ENCODE peak calls at places on chromosomes 11 and 22, in nine cellular contexts. Y, W, C, K, A, O, B, U and L are unnamed samples.

GRCh38 chr22:39430576-39431150 is 26.1 kb upstream of the MGAT3 start:
- DNase-seq in A (no peak), Y (no peak), W (no peak), K (no peak), C (no peak), B (no peak), U (no peak), O (no peak), L (no peak)

GRCh38 chr22:23282089-23282501 is 101.8 kb downstream of the BCR start:
- DNase-seq in W (peak; percentile 69), A (peak; percentile 46), Y (peak; percentile 66), K (peak; percentile 64), C (no peak), B (no peak), U (peak; percentile 84), O (peak; percentile 89), L (peak; percentile 83)

GRCh38 chr11:86952221-86952875 is 2.8 kb downstream of the FZD4 start:
- DNase-seq in B (no peak), K (no peak), O (no peak), U (no peak), W (no peak), C (no peak), A (no peak), Y (no peak), L (peak; percentile 43)

GRCh38 chr11:60777572-60777971 is 7.6 kb upstream of the MS4A10 start:
- DNase-seq in A (no peak), W (peak; percentile 44), C (no peak), Y (no peak), B (no peak), U (peak; percentile 88), K (no peak), O (no peak), L (peak; percentile 57)

GRCh38 chr22:17921871-17922821 is 102.2 kb downstream of the MICAL3 start:
- DNase-seq in B (no peak), Y (no peak), K (no peak), O (no peak), U (no peak), W (no peak), C (no peak), A (no peak), L (no peak)

GRCh38 chr11:117239295-117239694 is 6.8 kb downstream of the RNF214 start:
- DNase-seq in K (no peak), C (no peak), Y (no peak), U (peak; percentile 98), O (no peak), A (no peak), W (no peak), B (no peak), L (peak; percentile 94)

GRCh38 chr11:106076421-106076922 is 675 bp downstream of the KBTBD3 start:
- DNase-seq in K (no peak), A (peak; percentile 19), O (no peak), B (no peak), Y (no peak), C (peak; percentile 63), U (peak; percentile 24), W (peak; percentile 50), L (peak; percentile 4)

GRCh38 chr11:61907871-61908729 is 9.3 kb downstream of the RAB3IL1 start:
- DNase-seq in C (no peak), B (no peak), O (no peak), W (no peak), U (no peak), K (no peak), A (no peak), Y (no peak), L (no peak)

GRCh38 chr11:74909363-74909762 is 39.5 kb downstream of the XRRA1 start:
- DNase-seq in K (no peak), W (no peak), B (no peak), Y (no peak), O (no peak), A (no peak), C (no peak), U (no peak), L (no peak)

GRCh38 chr11:65300621-65301290 is 13.9 kb upstream of the CDC42EP2 start:
- DNase-seq in C (no peak), U (no peak), B (no peak), O (no peak), W (no peak), A (no peak), Y (no peak), K (no peak), L (no peak)